ENCODE peak calls at places on chromosomes 2 and 18, in six cellular contexts. One of them, this sample, is unnamed.

GRCh38 chr18:13217971-13218375 is 587 bp upstream of the LDLRAD4 start:
- DNase-seq in SK-N-SH: no peak
- DNase-seq in K562: peak
- DNase-seq in H1: no peak
- DNase-seq in GM12878: no peak
- DNase-seq in HepG2: no peak
- DNase-seq in this sample: no peak

GRCh38 chr18:22166070-22166972 is 3.1 kb upstream of the GATA6 start:
- DNase-seq in SK-N-SH: peak
- DNase-seq in K562: no peak
- DNase-seq in H1: no peak
- DNase-seq in GM12878: no peak
- DNase-seq in HepG2: no peak
- DNase-seq in this sample: no peak

GRCh38 chr2:118239284-118239683 is 151.0 kb downstream of the INSIG2 start:
- DNase-seq in SK-N-SH: no peak
- DNase-seq in K562: no peak
- DNase-seq in H1: no peak
- DNase-seq in GM12878: no peak
- DNase-seq in HepG2: no peak
- DNase-seq in this sample: no peak

GRCh38 chr2:28654981-28655322 is 96.7 kb upstream of the PPP1CB start:
- DNase-seq in SK-N-SH: no peak
- DNase-seq in K562: no peak
- DNase-seq in H1: no peak
- DNase-seq in GM12878: no peak
- DNase-seq in HepG2: no peak
- DNase-seq in this sample: no peak

GRCh38 chr2:211591456-211591855 is 947.1 kb downstream of the ERBB4 start:
- DNase-seq in SK-N-SH: no peak
- DNase-seq in K562: no peak
- DNase-seq in H1: no peak
- DNase-seq in GM12878: no peak
- DNase-seq in HepG2: no peak
- DNase-seq in this sample: no peak

GRCh38 chr2:144496067-144496466 is 23.9 kb downstream of the ZEB2 start:
- DNase-seq in SK-N-SH: no peak
- DNase-seq in K562: no peak
- DNase-seq in H1: no peak
- DNase-seq in GM12878: no peak
- DNase-seq in HepG2: no peak
- DNase-seq in this sample: no peak

GRCh38 chr18:56021136-56021813 is 433.3 kb upstream of the TCF4 start:
- DNase-seq in SK-N-SH: no peak
- DNase-seq in K562: no peak
- DNase-seq in H1: no peak
- DNase-seq in GM12878: no peak
- DNase-seq in HepG2: no peak
- DNase-seq in this sample: no peak

GRCh38 chr2:218419630-218420216 is 800 bp downstream of the VIL1 start:
- DNase-seq in SK-N-SH: no peak
- DNase-seq in K562: no peak
- DNase-seq in H1: no peak
- DNase-seq in GM12878: no peak
- DNase-seq in HepG2: no peak
- DNase-seq in this sample: no peak

GRCh38 chr2:47309952-47310800 is 92.8 kb upstream of the MSH2 start:
- DNase-seq in SK-N-SH: no peak
- DNase-seq in K562: peak
- DNase-seq in H1: no peak
- DNase-seq in GM12878: peak
- DNase-seq in HepG2: peak
- DNase-seq in this sample: peak

GRCh38 chr2:28021898-28022297 is 131.4 kb downstream of the BABAM2 start:
- DNase-seq in SK-N-SH: no peak
- DNase-seq in K562: no peak
- DNase-seq in H1: no peak
- DNase-seq in GM12878: no peak
- DNase-seq in HepG2: no peak
- DNase-seq in this sample: no peak

GRCh38 chr18:78927156-78927555 is 52.5 kb upstream of the SALL3 start:
- DNase-seq in SK-N-SH: no peak
- DNase-seq in K562: no peak
- DNase-seq in H1: no peak
- DNase-seq in GM12878: no peak
- DNase-seq in HepG2: no peak
- DNase-seq in this sample: no peak

GRCh38 chr2:223460774-223461211 is 141.4 kb downstream of the SCG2 start:
- DNase-seq in SK-N-SH: no peak
- DNase-seq in K562: no peak
- DNase-seq in H1: no peak
- DNase-seq in GM12878: no peak
- DNase-seq in HepG2: no peak
- DNase-seq in this sample: peak

GRCh38 chr18:57807336-57808117 is 4.4 kb upstream of the ATP8B1 start:
- DNase-seq in SK-N-SH: no peak
- DNase-seq in K562: no peak
- DNase-seq in H1: no peak
- DNase-seq in GM12878: no peak
- DNase-seq in HepG2: no peak
- DNase-seq in this sample: no peak

GRCh38 chr2:8219631-8220393 is 462.0 kb upstream of the ID2 start:
- DNase-seq in SK-N-SH: no peak
- DNase-seq in K562: no peak
- DNase-seq in H1: no peak
- DNase-seq in GM12878: no peak
- DNase-seq in HepG2: no peak
- DNase-seq in this sample: no peak

GRCh38 chr2:188333751-188334524 is 42.3 kb downstream of the GULP1 start:
- DNase-seq in SK-N-SH: no peak
- DNase-seq in K562: no peak
- DNase-seq in H1: no peak
- DNase-seq in GM12878: no peak
- DNase-seq in HepG2: no peak
- DNase-seq in this sample: no peak

GRCh38 chr2:219706823-219707281 is 79.4 kb downstream of the SLC4A3 start:
- DNase-seq in SK-N-SH: no peak
- DNase-seq in K562: no peak
- DNase-seq in H1: no peak
- DNase-seq in GM12878: no peak
- DNase-seq in HepG2: no peak
- DNase-seq in this sample: no peak

GRCh38 chr18:58056847-58057246 is 12.8 kb downstream of the NEDD4L start:
- DNase-seq in SK-N-SH: no peak
- DNase-seq in K562: no peak
- DNase-seq in H1: no peak
- DNase-seq in GM12878: no peak
- DNase-seq in HepG2: no peak
- DNase-seq in this sample: no peak

GRCh38 chr2:143163499-143163898 is 34.3 kb downstream of the ARHGAP15 start:
- DNase-seq in SK-N-SH: no peak
- DNase-seq in K562: no peak
- DNase-seq in H1: no peak
- DNase-seq in GM12878: no peak
- DNase-seq in HepG2: no peak
- DNase-seq in this sample: no peak

GRCh38 chr18:9775172-9775571 is 67.1 kb downstream of the RAB31 start:
- DNase-seq in SK-N-SH: no peak
- DNase-seq in K562: no peak
- DNase-seq in H1: no peak
- DNase-seq in GM12878: no peak
- DNase-seq in HepG2: no peak
- DNase-seq in this sample: peak

GRCh38 chr2:112977559-112978056 is at the start of gene IL36G:
- DNase-seq in SK-N-SH: no peak
- DNase-seq in K562: no peak
- DNase-seq in H1: no peak
- DNase-seq in GM12878: no peak
- DNase-seq in HepG2: no peak
- DNase-seq in this sample: no peak

GRCh38 chr2:240482141-240482540 is 46.7 kb downstream of the GPC1 start:
- DNase-seq in SK-N-SH: peak
- DNase-seq in K562: no peak
- DNase-seq in H1: no peak
- DNase-seq in GM12878: no peak
- DNase-seq in HepG2: no peak
- DNase-seq in this sample: no peak

GRCh38 chr18:43582120-43582519 is 304.8 kb upstream of the SYT4 start:
- DNase-seq in SK-N-SH: no peak
- DNase-seq in K562: no peak
- DNase-seq in H1: no peak
- DNase-seq in GM12878: no peak
- DNase-seq in HepG2: no peak
- DNase-seq in this sample: no peak

GRCh38 chr2:213806125-213806726 is 522.0 kb downstream of the SPAG16 start:
- DNase-seq in SK-N-SH: peak
- DNase-seq in K562: no peak
- DNase-seq in H1: no peak
- DNase-seq in GM12878: no peak
- DNase-seq in HepG2: peak
- DNase-seq in this sample: no peak

GRCh38 chr2:72325592-72326422 is 178.1 kb upstream of the CYP26B1 start:
- DNase-seq in SK-N-SH: no peak
- DNase-seq in K562: peak
- DNase-seq in H1: peak
- DNase-seq in GM12878: no peak
- DNase-seq in HepG2: peak
- DNase-seq in this sample: peak

GRCh38 chr2:109208071-109208950 is 79.3 kb downstream of the SH3RF3 start:
- DNase-seq in SK-N-SH: no peak
- DNase-seq in K562: no peak
- DNase-seq in H1: no peak
- DNase-seq in GM12878: no peak
- DNase-seq in HepG2: no peak
- DNase-seq in this sample: no peak

GRCh38 chr2:133986076-133986837 is 267.6 kb upstream of the MGAT5 start:
- DNase-seq in SK-N-SH: no peak
- DNase-seq in K562: no peak
- DNase-seq in H1: no peak
- DNase-seq in GM12878: no peak
- DNase-seq in HepG2: no peak
- DNase-seq in this sample: no peak

GRCh38 chr2:221330436-221330835 is 241.7 kb downstream of the EPHA4 start:
- DNase-seq in SK-N-SH: no peak
- DNase-seq in K562: no peak
- DNase-seq in H1: no peak
- DNase-seq in GM12878: no peak
- DNase-seq in HepG2: no peak
- DNase-seq in this sample: no peak

GRCh38 chr18:5534845-5535244 is 9.0 kb downstream of the EPB41L3 start:
- DNase-seq in SK-N-SH: no peak
- DNase-seq in K562: no peak
- DNase-seq in H1: no peak
- DNase-seq in GM12878: no peak
- DNase-seq in HepG2: no peak
- DNase-seq in this sample: no peak

GRCh38 chr2:42463570-42463969 is 30.2 kb downstream of the KCNG3 start:
- DNase-seq in SK-N-SH: no peak
- DNase-seq in K562: no peak
- DNase-seq in H1: no peak
- DNase-seq in GM12878: no peak
- DNase-seq in HepG2: no peak
- DNase-seq in this sample: no peak

GRCh38 chr2:152127628-152128027 is 28.8 kb upstream of the CACNB4 start:
- DNase-seq in SK-N-SH: no peak
- DNase-seq in K562: no peak
- DNase-seq in H1: no peak
- DNase-seq in GM12878: no peak
- DNase-seq in HepG2: no peak
- DNase-seq in this sample: no peak

GRCh38 chr2:152126664-152127063 is 27.8 kb upstream of the CACNB4 start:
- DNase-seq in SK-N-SH: no peak
- DNase-seq in K562: no peak
- DNase-seq in H1: no peak
- DNase-seq in GM12878: no peak
- DNase-seq in HepG2: no peak
- DNase-seq in this sample: no peak

GRCh38 chr2:152134488-152135280 is 35.8 kb upstream of the CACNB4 start:
- DNase-seq in SK-N-SH: no peak
- DNase-seq in K562: no peak
- DNase-seq in H1: no peak
- DNase-seq in GM12878: peak
- DNase-seq in HepG2: peak
- DNase-seq in this sample: no peak

DNA sequence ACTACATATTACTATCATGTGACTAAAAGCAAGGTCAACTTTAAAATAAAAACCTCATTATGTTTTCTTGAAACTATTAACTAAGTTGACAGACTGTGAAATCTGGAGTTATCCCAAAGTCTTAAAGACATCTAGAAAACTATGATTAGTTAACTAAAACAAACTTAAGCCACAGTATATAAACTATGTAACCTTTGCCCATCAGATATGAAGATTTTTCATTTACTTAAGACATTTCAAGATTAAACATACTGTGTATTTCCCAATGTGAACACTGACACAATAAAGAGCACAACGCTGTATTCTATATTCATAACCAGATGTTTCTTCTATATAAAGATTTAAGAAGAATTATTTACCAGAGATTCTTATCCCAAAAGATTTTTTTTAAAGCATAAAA is 33.5 kb upstream of the CACNB4 start:
- DNase-seq in SK-N-SH: no peak
- DNase-seq in K562: no peak
- DNase-seq in H1: no peak
- DNase-seq in GM12878: no peak
- DNase-seq in HepG2: no peak
- DNase-seq in this sample: no peak
- TF ChIP-seq CTCF in SK-N-SH: no peak
- TF ChIP-seq CTCF in K562: no peak
- TF ChIP-seq CTCF in H1: no peak
- TF ChIP-seq CTCF in GM12878: no peak
- TF ChIP-seq CTCF in HepG2: no peak
- TF ChIP-seq CTCF in this sample: no peak

GRCh38 chr2:234841321-234842015 is 110.3 kb upstream of the SH3BP4 start:
- DNase-seq in SK-N-SH: no peak
- DNase-seq in K562: no peak
- DNase-seq in H1: no peak
- DNase-seq in GM12878: no peak
- DNase-seq in HepG2: no peak
- DNase-seq in this sample: no peak
- TF ChIP-seq GABPA in SK-N-SH: no peak
- TF ChIP-seq GABPA in K562: no peak
- TF ChIP-seq GABPA in H1: no peak
- TF ChIP-seq GABPA in GM12878: no peak
- TF ChIP-seq GABPA in HepG2: no peak
- TF ChIP-seq GABPA in this sample: no peak

GRCh38 chr18:28961669-28962228 is 784.8 kb upstream of the CDH2 start:
- DNase-seq in SK-N-SH: peak
- DNase-seq in K562: no peak
- DNase-seq in H1: peak
- DNase-seq in GM12878: no peak
- DNase-seq in HepG2: peak
- DNase-seq in this sample: no peak
- TF ChIP-seq CTCF in SK-N-SH: peak
- TF ChIP-seq CTCF in K562: no peak
- TF ChIP-seq CTCF in H1: peak
- TF ChIP-seq CTCF in GM12878: peak
- TF ChIP-seq CTCF in HepG2: peak
- TF ChIP-seq CTCF in this sample: peak

GRCh38 chr2:12665334-12665733 is 51.4 kb upstream of the TRIB2 start:
- DNase-seq in SK-N-SH: no peak
- DNase-seq in K562: no peak
- DNase-seq in H1: no peak
- DNase-seq in GM12878: no peak
- DNase-seq in HepG2: no peak
- DNase-seq in this sample: no peak
- TF ChIP-seq GABPA in SK-N-SH: no peak
- TF ChIP-seq GABPA in K562: no peak
- TF ChIP-seq GABPA in H1: no peak
- TF ChIP-seq GABPA in GM12878: no peak
- TF ChIP-seq GABPA in HepG2: no peak
- TF ChIP-seq GABPA in this sample: no peak

This sample was measured in HL-60.